ENCODE peak calls at places on chromosome 1, in eight cellular contexts. S, Q, L, X, D, R, N and Y are unnamed samples.

GRCh38 chr1:154404511-154404931 is 622 bp upstream of the IL6R start:
- DNase-seq in S (no peak), Q (no peak), L (no peak), X (no peak), D (no peak), R (no peak), N (peak; percentile 70), Y (no peak)

GRCh38 chr1:231407537-231408396 is 14.3 kb downstream of the EGLN1 start:
- DNase-seq in S (peak; percentile 68), Q (no peak), L (no peak), X (peak; percentile 54), D (no peak), R (no peak), N (no peak), Y (no peak)

GRCh38 chr1:93576346-93576745 is 105.3 kb downstream of the BCAR3 start:
- DNase-seq in S (no peak), Q (no peak), L (no peak), X (no peak), D (no peak), R (no peak), N (no peak), Y (no peak)

GRCh38 chr1:111802110-111802509 is 46.4 kb downstream of the DDX20 start:
- DNase-seq in S (no peak), Q (no peak), L (no peak), X (no peak), D (no peak), R (no peak), N (no peak), Y (no peak)

GRCh38 chr1:30407862-30408580 is 315.4 kb downstream of the MATN1 start:
- DNase-seq in S (no peak), Q (no peak), L (no peak), X (no peak), D (no peak), R (no peak), N (no peak), Y (no peak)

GRCh38 chr1:200895801-200896570 is 1.3 kb downstream of the INAVA start:
- DNase-seq in S (no peak), Q (no peak), L (no peak), X (no peak), D (no peak), R (no peak), N (peak; percentile 68), Y (no peak)

GRCh38 chr1:94836891-94837290 is 16.7 kb downstream of the SLC44A3 start:
- DNase-seq in S (no peak), Q (no peak), L (no peak), X (peak; percentile 75), D (no peak), R (no peak), N (no peak), Y (no peak)

GRCh38 chr1:89277725-89278124 is 5.1 kb upstream of the GBP5 start:
- DNase-seq in S (no peak), Q (no peak), L (no peak), X (peak; percentile 25), D (no peak), R (no peak), N (no peak), Y (no peak)

GRCh38 chr1:220879509-220880366 is 495 bp downstream of the HLX start:
- DNase-seq in S (peak; percentile 68), Q (peak; percentile 93), L (no peak), X (no peak), D (peak; percentile 41), R (no peak), N (no peak), Y (peak; percentile 58)

GRCh38 chr1:220876511-220877347 is 2.5 kb upstream of the HLX start:
- DNase-seq in S (no peak), Q (peak; percentile 90), L (no peak), X (no peak), D (peak; percentile 70), R (no peak), N (peak; percentile 84), Y (peak; percentile 65)

GRCh38 chr1:220879090-220879508 is at the start of gene HLX:
- DNase-seq in S (peak; percentile 81), Q (peak; percentile 96), L (peak; percentile 35), X (peak; percentile 16), D (peak; percentile 60), R (peak; percentile 64), N (peak; percentile 95), Y (peak; percentile 51)

GRCh38 chr1:220877348-220878095 is 1.7 kb upstream of the HLX start:
- DNase-seq in S (no peak), Q (no peak), L (no peak), X (no peak), D (no peak), R (no peak), N (peak; percentile 82), Y (no peak)

DNA sequence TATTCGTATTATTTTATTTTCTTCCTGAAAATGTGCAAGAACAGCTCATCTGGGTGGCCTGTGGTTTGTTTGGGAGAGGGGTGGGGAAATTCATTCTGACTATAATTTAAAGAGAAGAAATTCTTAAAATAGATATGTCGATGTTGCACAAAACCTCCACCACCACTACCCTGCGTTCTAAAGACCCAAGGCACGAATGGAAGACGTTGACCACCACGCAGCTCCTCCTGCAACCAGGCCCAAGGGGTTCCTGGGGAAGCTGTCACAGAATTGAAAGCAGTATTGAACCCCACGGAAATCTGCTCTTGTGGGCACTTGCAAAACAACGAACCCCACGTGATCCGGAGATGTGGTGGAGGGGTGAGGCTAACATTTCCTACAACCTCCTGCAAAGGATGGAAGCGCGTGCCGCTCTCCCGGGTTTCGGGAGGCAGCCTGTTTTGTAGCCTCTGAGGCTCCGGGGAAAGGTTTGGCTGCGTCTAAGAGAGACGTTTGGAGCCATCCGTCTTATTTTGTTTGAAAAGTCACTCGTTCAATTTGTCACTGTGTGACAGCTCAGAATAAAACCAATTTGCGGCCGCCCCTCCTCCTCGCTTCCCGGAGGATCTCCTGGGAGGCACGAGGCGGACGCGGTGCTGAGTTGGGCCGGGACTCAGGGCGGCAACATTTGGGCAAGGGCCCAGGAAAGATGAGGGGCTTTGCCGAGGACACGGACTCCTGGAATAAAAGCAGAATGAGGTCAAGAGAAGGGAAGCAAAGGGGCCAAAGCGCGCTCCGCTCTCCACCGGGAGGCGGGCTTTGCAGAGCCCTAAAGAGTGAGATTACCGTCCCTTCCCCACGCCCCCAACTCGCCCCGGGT is 791 bp upstream of the HLX start:
- DNase-seq in S (no peak), Q (no peak), L (no peak), X (no peak), D (no peak), R (no peak), N (peak; percentile 91), Y (no peak)
- TF ChIP-seq CTCF in S (no peak), Q (no peak), L (no peak), X (no peak), D (no peak), R (no peak), N (no peak), Y (no peak)

GRCh38 chr1:56032276-56032675 is 547.1 kb downstream of the PLPP3 start:
- DNase-seq in S (no peak), Q (no peak), L (no peak), X (no peak), D (no peak), R (no peak), N (no peak), Y (no peak)

GRCh38 chr1:56028244-56028643 is 551.1 kb downstream of the PLPP3 start:
- DNase-seq in S (no peak), Q (no peak), L (no peak), X (no peak), D (no peak), R (no peak), N (no peak), Y (no peak)

GRCh38 chr1:56028879-56029278 is 550.5 kb downstream of the PLPP3 start:
- DNase-seq in S (no peak), Q (no peak), L (no peak), X (no peak), D (no peak), R (no peak), N (no peak), Y (no peak)

GRCh38 chr1:56031011-56031410 is 548.4 kb downstream of the PLPP3 start:
- DNase-seq in S (no peak), Q (no peak), L (no peak), X (no peak), D (no peak), R (no peak), N (no peak), Y (no peak)

DNA sequence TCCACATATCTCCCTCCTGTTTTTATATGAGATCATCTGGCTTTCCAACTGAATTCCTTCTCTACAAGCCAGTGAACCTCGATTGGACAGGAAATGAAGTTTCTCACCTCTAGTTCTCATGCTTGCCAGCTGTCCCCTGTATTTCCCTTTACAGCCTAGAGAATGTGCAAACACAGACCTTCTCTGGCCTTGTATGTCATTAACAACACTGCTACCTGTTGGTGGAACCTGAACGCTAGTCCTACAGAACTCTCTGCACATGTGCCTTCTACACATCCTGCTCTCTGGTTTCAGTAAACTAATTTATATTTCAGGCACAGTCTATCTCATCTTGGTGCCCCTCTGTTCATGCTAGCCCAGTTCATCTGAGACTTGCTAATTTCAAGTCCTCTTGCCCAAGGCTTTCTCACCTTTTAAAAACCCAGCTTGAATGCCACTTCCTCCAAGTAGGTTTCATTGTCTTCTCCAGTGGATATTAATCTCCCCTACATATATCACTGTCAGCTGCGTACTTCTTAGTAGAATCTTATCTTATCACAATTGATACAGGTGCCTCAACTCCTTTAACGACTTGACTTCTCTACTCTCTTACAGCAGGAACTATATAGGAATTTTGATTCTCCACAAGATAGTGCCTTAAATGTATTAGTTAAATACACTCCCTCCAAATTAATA is 549.9 kb downstream of the PLPP3 start:
- DNase-seq in S (no peak), Q (no peak), L (no peak), X (no peak), D (no peak), R (no peak), N (no peak), Y (no peak)
- TF ChIP-seq CTCF in S (no peak), Q (no peak), L (no peak), X (no peak), D (no peak), R (no peak), N (no peak), Y (no peak)

GRCh38 chr1:39722495-39722894 is 16.2 kb upstream of the PPIE start:
- DNase-seq in S (no peak), Q (no peak), L (no peak), X (peak; percentile 97), D (no peak), R (no peak), N (no peak), Y (no peak)

GRCh38 chr1:39721664-39722063 is 17.0 kb upstream of the PPIE start:
- DNase-seq in S (no peak), Q (no peak), L (no peak), X (no peak), D (no peak), R (no peak), N (no peak), Y (no peak)

GRCh38 chr1:39717809-39718208 is 20.9 kb upstream of the PPIE start:
- DNase-seq in S (no peak), Q (no peak), L (no peak), X (no peak), D (no peak), R (no peak), N (no peak), Y (no peak)

GRCh38 chr1:39720094-39720999 is 18.3 kb upstream of the PPIE start:
- DNase-seq in S (peak; percentile 76), Q (no peak), L (no peak), X (peak; percentile 68), D (no peak), R (no peak), N (peak; percentile 66), Y (no peak)
- TF ChIP-seq CTCF in S (peak; percentile 50), Q (peak; percentile 62), L (peak; percentile 93), X (peak; percentile 23), D (peak; percentile 51), R (peak; percentile 70), N (peak; percentile 21), Y (peak; percentile 89)

GRCh38 chr1:38003261-38004250 is 1.8 kb downstream of the FHL3 start:
- DNase-seq in S (peak; percentile 28), Q (no peak), L (no peak), X (no peak), D (no peak), R (no peak), N (peak; percentile 57), Y (no peak)

GRCh38 chr1:38000529-38001453 is 4.5 kb downstream of the FHL3 start:
- DNase-seq in S (peak; percentile 50), Q (no peak), L (no peak), X (peak; percentile 41), D (peak; percentile 34), R (no peak), N (peak; percentile 26), Y (peak; percentile 51)

GRCh38 chr1:38006008-38006828 is 904 bp upstream of the FHL3 start:
- DNase-seq in S (no peak), Q (no peak), L (no peak), X (no peak), D (no peak), R (no peak), N (no peak), Y (no peak)

GRCh38 chr1:38005195-38006007 is at the start of gene FHL3:
- DNase-seq in S (peak; percentile 53), Q (peak; percentile 92), L (no peak), X (no peak), D (peak; percentile 84), R (no peak), N (peak; percentile 87), Y (peak; percentile 70)

GRCh38 chr1:38004284-38005101 is 821 bp downstream of the FHL3 start:
- DNase-seq in S (peak; percentile 26), Q (no peak), L (no peak), X (no peak), D (peak; percentile 23), R (no peak), N (peak; percentile 72), Y (no peak)
- TF ChIP-seq CTCF in S (no peak), Q (no peak), L (no peak), X (no peak), D (no peak), R (no peak), N (no peak), Y (no peak)